ENCODE peak calls at places on chromosomes 2 and 18, in eight cellular contexts. T is aorta; K is AG04450; W is CD4-positive, alpha-beta T cell; H is colonic mucosa; A is caudate nucleus; C is lower lobe of right lung; Y is adrenal gland. D is an unnamed sample.

GRCh38 chr2:223644116-223644515 is 42.0 kb upstream of the SCG2 start:
- DNase-seq in T (no peak), K (no peak), W (no peak), H (no peak), A (no peak), C (no peak), Y (no peak), D (no peak)

GRCh38 chr2:216536725-216537124 is 38.1 kb downstream of the RPL37A start:
- DNase-seq in T (no peak), K (no peak), W (no peak), H (no peak), A (no peak), C (no peak), Y (no peak), D (no peak)

GRCh38 chr2:170221317-170222288 is 43.7 kb downstream of the MYO3B start:
- DNase-seq in T (no peak), K (peak; percentile 36), W (no peak), H (no peak), A (no peak), C (no peak), Y (no peak), D (no peak)

GRCh38 chr2:65438137-65438899 is 5.9 kb upstream of the SPRED2 start:
- DNase-seq in T (no peak), K (no peak), W (no peak), H (no peak), A (no peak), C (no peak), Y (no peak), D (no peak)

GRCh38 chr2:40400336-40400953 is 51.4 kb downstream of the SLC8A1 start:
- DNase-seq in T (no peak), K (no peak), W (no peak), H (no peak), A (no peak), C (no peak), Y (no peak), D (no peak)

GRCh38 chr2:39059366-39059952 is 61.4 kb downstream of the SOS1 start:
- DNase-seq in T (no peak), K (peak; percentile 18), W (no peak), H (no peak), A (no peak), C (no peak), Y (no peak), D (no peak)

GRCh38 chr2:179260224-179260623 is 4.4 kb downstream of the SESTD1 start:
- DNase-seq in T (no peak), K (no peak), W (no peak), H (no peak), A (no peak), C (no peak), Y (no peak), D (no peak)

GRCh38 chr2:85537600-85538506 is 1.1 kb upstream of the MAT2A start:
- DNase-seq in T (peak; percentile 83), K (no peak), W (peak; percentile 15), H (peak; percentile 67), A (peak; percentile 8), C (peak; percentile 74), Y (peak; percentile 64), D (peak; percentile 46)

GRCh38 chr2:63888490-63889402 is 47.0 kb downstream of the UGP2 start:
- DNase-seq in T (no peak), K (no peak), W (peak; percentile 20), H (peak; percentile 35), A (peak; percentile 1), C (no peak), Y (peak; percentile 49), D (peak; percentile 6)

GRCh38 chr18:63162271-63163014 is 157.1 kb downstream of the BCL2 start:
- DNase-seq in T (no peak), K (no peak), W (no peak), H (no peak), A (no peak), C (peak; percentile 61), Y (no peak), D (no peak)

GRCh38 chr2:182818541-182819308 is 47.7 kb downstream of the FRZB start:
- DNase-seq in T (no peak), K (no peak), W (no peak), H (no peak), A (no peak), C (no peak), Y (no peak), D (no peak)

GRCh38 chr18:24560511-24560981 is 100.1 kb downstream of the HRH4 start:
- DNase-seq in T (no peak), K (no peak), W (no peak), H (no peak), A (no peak), C (no peak), Y (no peak), D (no peak)

GRCh38 chr2:98601532-98602132 is 6.7 kb downstream of the COA5 start:
- DNase-seq in T (no peak), K (no peak), W (no peak), H (no peak), A (no peak), C (no peak), Y (no peak), D (no peak)

GRCh38 chr2:237649541-237650454 is 22.4 kb downstream of the LRRFIP1 start:
- DNase-seq in T (peak; percentile 62), K (no peak), W (no peak), H (no peak), A (no peak), C (no peak), Y (no peak), D (no peak)

GRCh38 chr2:66899109-66899508 is 464.2 kb downstream of the MEIS1 start:
- DNase-seq in T (no peak), K (no peak), W (no peak), H (no peak), A (no peak), C (no peak), Y (no peak), D (no peak)

GRCh38 chr2:8515864-8516533 is 165.9 kb upstream of the ID2 start:
- DNase-seq in T (no peak), K (no peak), W (no peak), H (no peak), A (no peak), C (no peak), Y (no peak), D (no peak)

GRCh38 chr2:182650704-182651103 is 65.4 kb upstream of the DNAJC10 start:
- DNase-seq in T (no peak), K (no peak), W (no peak), H (no peak), A (no peak), C (no peak), Y (no peak), D (no peak)

GRCh38 chr18:23964282-23965238 is 50.0 kb upstream of the TTC39C start:
- DNase-seq in T (no peak), K (no peak), W (peak; percentile 40), H (peak; percentile 72), A (no peak), C (no peak), Y (no peak), D (no peak)

GRCh38 chr2:10457846-10458563 is 9.9 kb upstream of the ODC1 start:
- DNase-seq in T (peak; percentile 56), K (peak; percentile 24), W (no peak), H (no peak), A (no peak), C (peak; percentile 15), Y (peak; percentile 55), D (no peak)

GRCh38 chr2:19847486-19847885 is 54.3 kb downstream of the TTC32 start:
- DNase-seq in T (no peak), K (no peak), W (no peak), H (peak; percentile 6), A (no peak), C (no peak), Y (no peak), D (no peak)

GRCh38 chr2:168640039-168640438 is 162.4 kb upstream of the NOSTRIN start:
- DNase-seq in T (no peak), K (no peak), W (no peak), H (no peak), A (no peak), C (no peak), Y (no peak), D (no peak)

DNA sequence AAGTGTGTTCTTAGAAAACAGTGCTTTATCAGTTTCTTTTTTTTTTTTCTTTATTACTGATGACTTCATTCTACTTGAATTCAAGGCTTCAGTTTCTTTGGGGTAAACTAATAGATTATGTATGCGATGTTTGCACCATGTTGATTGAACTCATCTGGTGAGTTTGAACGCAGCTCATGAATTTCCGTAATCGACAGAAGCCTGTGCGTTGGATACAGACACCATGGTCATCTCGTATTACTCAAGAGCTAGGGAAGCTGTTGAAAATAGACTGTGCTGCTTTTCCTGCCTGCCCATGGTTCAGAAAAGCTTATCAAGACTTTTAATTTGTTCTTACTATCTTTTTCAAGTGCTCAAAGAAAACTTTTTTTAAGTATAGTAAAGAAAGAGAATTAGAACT is 185.5 kb upstream of the NRP2 start:
- DNase-seq in T (no peak), K (peak; percentile 95), W (no peak), H (no peak), A (no peak), C (no peak), Y (no peak), D (no peak)
- H3K27ac ChIP-seq in T (no peak overlapping the region), K (peak overlapping the region; percentile 93), W (no peak overlapping the region), H (no peak overlapping the region), A (no peak overlapping the region), C (no peak overlapping the region), Y (no peak overlapping the region), D (no peak overlapping the region)

GRCh38 chr2:151575338-151575737 is 158.9 kb downstream of the NEB start:
- DNase-seq in T (no peak), K (no peak), W (no peak), H (no peak), A (no peak), C (no peak), Y (no peak), D (no peak)

GRCh38 chr2:151568541-151568940 is 158.8 kb downstream of the RIF1 start:
- DNase-seq in T (no peak), K (no peak), W (no peak), H (no peak), A (no peak), C (no peak), Y (no peak), D (no peak)

GRCh38 chr2:151576080-151576479 is 158.2 kb downstream of the NEB start:
- DNase-seq in T (no peak), K (no peak), W (no peak), H (no peak), A (no peak), C (peak; percentile 74), Y (no peak), D (no peak)

GRCh38 chr2:151569167-151569566 is 159.5 kb downstream of the RIF1 start:
- DNase-seq in T (no peak), K (no peak), W (no peak), H (no peak), A (no peak), C (no peak), Y (no peak), D (no peak)

GRCh38 chr2:151570191-151570590 is 160.5 kb downstream of the RIF1 start:
- DNase-seq in T (no peak), K (no peak), W (no peak), H (no peak), A (no peak), C (no peak), Y (no peak), D (no peak)
- H3K27ac ChIP-seq in T (no peak overlapping the region), K (no peak overlapping the region), W (no peak overlapping the region), H (no peak overlapping the region), A (no peak overlapping the region), C (no peak overlapping the region), Y (no peak overlapping the region), D (no peak overlapping the region)

GRCh38 chr2:4979127-4979526 is 713.1 kb upstream of the SOX11 start:
- DNase-seq in T (no peak), K (no peak), W (no peak), H (no peak), A (no peak), C (no peak), Y (no peak), D (no peak)
- H3K27ac ChIP-seq in T (no peak overlapping the region), K (no peak overlapping the region), W (no peak overlapping the region), H (no peak overlapping the region), A (no peak overlapping the region), C (no peak overlapping the region), Y (no peak overlapping the region), D (no peak overlapping the region)

GRCh38 chr18:61581578-61582204 is 248.5 kb downstream of the CDH20 start:
- DNase-seq in T (peak; percentile 93), K (no peak), W (peak; percentile 56), H (peak; percentile 82), A (peak; percentile 26), C (peak; percentile 79), Y (peak; percentile 79), D (peak; percentile 45)
- H3K27ac ChIP-seq in T (no peak overlapping the region), K (peak overlapping the region; percentile 24), W (no peak overlapping the region), H (no peak overlapping the region), A (no peak overlapping the region), C (peak overlapping the region; percentile 69), Y (no peak overlapping the region), D (peak overlapping the region; percentile 28)

D was measured in substantia nigra.